ENCODE peak calls at places on chromosomes 16 and 17, in ten cellular contexts. H is HFF-Myc; J is memory B cell; E is prostate gland; K is AG20443; O is stimulated activated CD8-positive, alpha-beta memory T cell treated with anti-CD3 and anti-CD28 coated beads, Interleukin-4, amount 100 ng/mL, for 1 hour; I is kidney tubule cell; C is NCI-H69; Q is BJ; L is cardiac muscle cell. S is an unnamed sample.

GRCh38 chr17:78357687-78358537 is 2.0 kb downstream of the SOCS3 start:
- DNase-seq in I (no peak), C (no peak), J (no peak), L (no peak), K (no peak), H (no peak), E (no peak), O (no peak), Q (no peak), S (no peak)

GRCh38 chr16:22844426-22844825 is 30.5 kb downstream of the HS3ST2 start:
- DNase-seq in K (no peak), H (no peak), L (no peak), I (no peak), Q (no peak), O (no peak), J (no peak), E (no peak), C (no peak), S (peak)

GRCh38 chr16:10622036-10622921 is 41.9 kb upstream of the EMP2 start:
- DNase-seq in I (no peak), Q (no peak), E (no peak), C (no peak), H (no peak), J (no peak), K (no peak), O (no peak), L (peak), S (no peak)

GRCh38 chr17:7849185-7850117 is 5.4 kb upstream of the TMEM88 start:
- DNase-seq in E (no peak), I (no peak), Q (no peak), J (no peak), K (no peak), H (no peak), C (no peak), O (no peak), L (no peak), S (no peak)

GRCh38 chr16:51888021-51888420 is 658.9 kb downstream of the TOX3 start:
- DNase-seq in H (no peak), Q (peak), J (no peak), I (peak), C (no peak), E (no peak), K (peak), O (no peak), L (no peak), S (no peak)

GRCh38 chr17:70668276-70668937 is 499.1 kb downstream of the KCNJ2 start:
- DNase-seq in J (no peak), C (peak), O (no peak), H (no peak), I (no peak), K (no peak), E (no peak), L (no peak), Q (no peak), S (no peak)

GRCh38 chr17:82887255-82888164 is 47.7 kb upstream of the ZNF750 start:
- DNase-seq in O (no peak), Q (no peak), L (no peak), I (no peak), C (no peak), J (no peak), E (no peak), K (no peak), H (no peak), S (no peak)

GRCh38 chr17:75325827-75326586 is 36.8 kb upstream of the SLC25A19 start:
- DNase-seq in E (no peak), H (peak), K (no peak), J (no peak), Q (no peak), I (no peak), L (no peak), O (no peak), C (no peak), S (no peak)

GRCh38 chr16:398551-399277 is 1.7 kb downstream of the NME4 start:
- DNase-seq in H (no peak), Q (no peak), J (no peak), K (no peak), O (no peak), I (no peak), C (no peak), E (no peak), L (no peak), S (no peak)